ENCODE peak calls at places on chromosomes 11 and 22, in seven cellular contexts. R, L, M, D, X, T and C are unnamed samples.

GRCh38 chr22:25104367-25104766 is 95.3 kb upstream of the CRYBB3 start:
- DNase-seq in R (no peak), L (no peak), M (no peak), D (no peak), X (no peak), T (no peak), C (no peak)

GRCh38 chr11:130020323-130020722 is 17.7 kb upstream of the PRDM10 start:
- DNase-seq in R (peak), L (no peak), M (no peak), D (no peak), X (no peak), T (no peak), C (no peak)

GRCh38 chr22:49960967-49961600 is 512 bp downstream of the PIM3 start:
- DNase-seq in R (peak), L (no peak), M (peak), D (peak), X (peak), T (peak), C (peak)

GRCh38 chr22:23777776-23778575 is 5.3 kb downstream of the MMP11 start:
- DNase-seq in R (no peak), L (no peak), M (no peak), D (no peak), X (peak), T (no peak), C (peak)

GRCh38 chr11:65058419-65059054 is at the start of gene NAALADL1:
- DNase-seq in R (no peak), L (no peak), M (no peak), D (no peak), X (no peak), T (no peak), C (no peak)

GRCh38 chr11:125073616-125074483 is 10.7 kb downstream of the SLC37A2 start:
- DNase-seq in R (no peak), L (no peak), M (no peak), D (no peak), X (no peak), T (no peak), C (no peak)

GRCh38 chr11:117876341-117877119 is at the start of gene FXYD6:
- DNase-seq in R (peak), L (no peak), M (no peak), D (peak), X (peak), T (peak), C (peak)

GRCh38 chr11:64296236-64296635 is 3.9 kb upstream of the CATSPERZ start:
- DNase-seq in R (no peak), L (no peak), M (no peak), D (no peak), X (no peak), T (no peak), C (no peak)

GRCh38 chr11:73795925-73796632 is 8.4 kb downstream of the MRPL48 start:
- DNase-seq in R (peak), L (no peak), M (no peak), D (no peak), X (no peak), T (no peak), C (no peak)

GRCh38 chr11:114317738-114318137 is 21.5 kb downstream of the NNMT start:
- DNase-seq in R (peak), L (no peak), M (no peak), D (no peak), X (peak), T (no peak), C (peak)

GRCh38 chr11:57294225-57295131 is 30.3 kb downstream of the TNKS1BP1 start:
- DNase-seq in R (no peak), L (no peak), M (no peak), D (no peak), X (no peak), T (no peak), C (no peak)
- H3K4me3 ChIP-seq in R (no peak), L (no peak), M (no peak), D (no peak), X (no peak), T (no peak), C (no peak)

DNA sequence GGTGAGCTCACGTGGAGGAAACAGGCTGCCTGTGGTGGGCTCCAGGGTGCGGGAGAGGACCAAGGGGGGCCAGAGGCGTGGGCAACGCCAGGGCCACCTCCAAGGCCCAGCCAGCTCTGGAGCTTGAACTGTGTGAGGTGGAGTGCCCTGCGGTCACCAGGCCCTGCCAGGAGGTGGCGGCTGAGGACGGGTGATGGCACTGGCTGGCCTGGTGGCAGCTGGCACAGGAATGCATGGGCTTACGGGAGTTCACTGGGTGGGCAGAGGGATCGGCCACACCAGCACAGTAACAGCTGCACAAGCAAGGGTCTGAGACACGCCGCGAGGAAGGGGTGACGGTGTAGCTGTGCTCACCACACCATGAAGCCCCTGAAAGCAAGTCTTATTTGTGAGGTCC is 15.8 kb downstream of the TOLLIP start:
- DNase-seq in R (no peak), L (no peak), M (peak), D (no peak), X (no peak), T (no peak), C (no peak)
- TF ChIP-seq CTCF in R (no peak), L (no peak), M (peak), D (no peak), X (peak), T (peak), C (peak)

GRCh38 chr11:67034350-67034749 is 11.4 kb downstream of the SYT12 start:
- DNase-seq in R (no peak), L (no peak), M (no peak), D (no peak), X (no peak), T (no peak), C (no peak)
- H3K27ac ChIP-seq in R (no peak), L (no peak), M (no peak), D (peak), X (no peak), T (no peak), C (no peak)

GRCh38 chr11:95680169-95680929 is 109.2 kb downstream of the FAM76B start:
- DNase-seq in R (peak), L (no peak), M (no peak), D (no peak), X (no peak), T (no peak), C (no peak)
- H3K4me3 ChIP-seq in R (no peak), L (no peak), M (no peak), D (no peak), X (no peak), T (no peak), C (no peak)

DNA sequence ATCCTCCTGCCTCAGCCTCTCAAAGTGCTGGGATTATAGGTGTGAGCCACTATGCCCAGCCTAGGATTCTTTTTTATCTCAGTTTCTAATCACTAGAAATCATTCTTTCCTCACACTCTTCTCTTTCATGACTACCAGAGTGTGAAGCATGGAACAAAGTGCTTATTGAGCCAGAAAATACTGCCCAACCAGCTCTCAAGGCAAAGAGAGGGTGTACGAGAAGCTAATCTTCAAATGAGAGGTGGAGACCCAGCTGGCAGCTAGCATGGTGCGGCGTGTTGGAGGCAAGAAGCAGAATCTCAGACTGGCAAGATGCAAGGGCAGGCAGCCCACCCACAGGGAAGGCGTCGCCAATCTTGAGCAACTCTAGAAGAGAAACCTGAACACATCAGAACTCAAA is 41.1 kb upstream of the ME3 start:
- DNase-seq in R (no peak), L (no peak), M (no peak), D (no peak), X (no peak), T (no peak), C (no peak)
- TF ChIP-seq CTCF in R (no peak), L (no peak), M (no peak), D (no peak), X (no peak), T (no peak), C (no peak)